ENCODE peak calls at places on chromosomes 11 and 22, in eight cellular contexts. One of them, this sample, is unnamed.

GRCh38 chr11:9664276-9665171 is 647 bp downstream of the SWAP70 start:
- DNase-seq in ovary: no peak
- DNase-seq in foreskin fibroblast: peak; percentile 30
- DNase-seq in GM23338: peak; percentile 74
- DNase-seq in fibroblast of lung: peak; percentile 48
- DNase-seq in lower leg skin: peak; percentile 92
- DNase-seq in tibial artery: peak; percentile 74
- DNase-seq in thoracic aorta: peak; percentile 13
- DNase-seq in this sample: no peak

GRCh38 chr11:6991227-6991626 is 28.9 kb downstream of the ZNF214 start:
- DNase-seq in ovary: no peak
- DNase-seq in foreskin fibroblast: no peak
- DNase-seq in GM23338: peak; percentile 17
- DNase-seq in fibroblast of lung: no peak
- DNase-seq in lower leg skin: no peak
- DNase-seq in tibial artery: no peak
- DNase-seq in thoracic aorta: no peak
- DNase-seq in this sample: no peak

GRCh38 chr11:36131719-36132349 is 157.4 kb downstream of the COMMD9 start:
- DNase-seq in ovary: peak; percentile 69
- DNase-seq in foreskin fibroblast: peak; percentile 49
- DNase-seq in GM23338: peak; percentile 83
- DNase-seq in fibroblast of lung: no peak
- DNase-seq in lower leg skin: no peak
- DNase-seq in tibial artery: peak; percentile 69
- DNase-seq in thoracic aorta: no peak
- DNase-seq in this sample: no peak

GRCh38 chr11:118311518-118311917 is 7.0 kb downstream of the CD3E start:
- DNase-seq in ovary: no peak
- DNase-seq in foreskin fibroblast: no peak
- DNase-seq in GM23338: no peak
- DNase-seq in fibroblast of lung: no peak
- DNase-seq in lower leg skin: no peak
- DNase-seq in tibial artery: no peak
- DNase-seq in thoracic aorta: no peak
- DNase-seq in this sample: no peak

GRCh38 chr22:29330753-29331152 is 15.3 kb upstream of the RASL10A start:
- DNase-seq in ovary: peak; percentile 83
- DNase-seq in foreskin fibroblast: peak; percentile 61
- DNase-seq in GM23338: no peak
- DNase-seq in fibroblast of lung: peak; percentile 82
- DNase-seq in lower leg skin: no peak
- DNase-seq in tibial artery: no peak
- DNase-seq in thoracic aorta: no peak
- DNase-seq in this sample: no peak

GRCh38 chr11:870127-870413 is 27.4 kb downstream of the TSPAN4 start:
- DNase-seq in ovary: no peak
- DNase-seq in foreskin fibroblast: no peak
- DNase-seq in GM23338: peak; percentile 60
- DNase-seq in fibroblast of lung: no peak
- DNase-seq in lower leg skin: no peak
- DNase-seq in tibial artery: no peak
- DNase-seq in thoracic aorta: no peak
- DNase-seq in this sample: no peak

GRCh38 chr11:9461760-9462134 is 935 bp downstream of the ZNF143 start:
- DNase-seq in ovary: no peak
- DNase-seq in foreskin fibroblast: no peak
- DNase-seq in GM23338: no peak
- DNase-seq in fibroblast of lung: peak; percentile 49
- DNase-seq in lower leg skin: no peak
- DNase-seq in tibial artery: no peak
- DNase-seq in thoracic aorta: no peak
- DNase-seq in this sample: no peak

GRCh38 chr11:102312656-102313055 is 4.6 kb upstream of the BIRC3 start:
- DNase-seq in ovary: no peak
- DNase-seq in foreskin fibroblast: no peak
- DNase-seq in GM23338: no peak
- DNase-seq in fibroblast of lung: no peak
- DNase-seq in lower leg skin: no peak
- DNase-seq in tibial artery: no peak
- DNase-seq in thoracic aorta: no peak
- DNase-seq in this sample: no peak

GRCh38 chr11:122271167-122271566 is 155.2 kb upstream of the BLID start:
- DNase-seq in ovary: no peak
- DNase-seq in foreskin fibroblast: no peak
- DNase-seq in GM23338: no peak
- DNase-seq in fibroblast of lung: no peak
- DNase-seq in lower leg skin: no peak
- DNase-seq in tibial artery: no peak
- DNase-seq in thoracic aorta: no peak
- DNase-seq in this sample: no peak

GRCh38 chr11:77074205-77074604 is 7.4 kb downstream of the CAPN5 start:
- DNase-seq in ovary: peak; percentile 47
- DNase-seq in foreskin fibroblast: no peak
- DNase-seq in GM23338: no peak
- DNase-seq in fibroblast of lung: no peak
- DNase-seq in lower leg skin: peak; percentile 84
- DNase-seq in tibial artery: peak; percentile 60
- DNase-seq in thoracic aorta: no peak
- DNase-seq in this sample: no peak

GRCh38 chr22:39988386-39989114 is 6.2 kb upstream of the FAM83F start:
- DNase-seq in ovary: no peak
- DNase-seq in foreskin fibroblast: no peak
- DNase-seq in GM23338: no peak
- DNase-seq in fibroblast of lung: no peak
- DNase-seq in lower leg skin: no peak
- DNase-seq in tibial artery: no peak
- DNase-seq in thoracic aorta: no peak
- DNase-seq in this sample: no peak

GRCh38 chr11:96065379-96065778 is 141.5 kb upstream of the MTMR2 start:
- DNase-seq in ovary: no peak
- DNase-seq in foreskin fibroblast: no peak
- DNase-seq in GM23338: no peak
- DNase-seq in fibroblast of lung: peak; percentile 29
- DNase-seq in lower leg skin: no peak
- DNase-seq in tibial artery: no peak
- DNase-seq in thoracic aorta: no peak
- DNase-seq in this sample: no peak

GRCh38 chr22:19290400-19291217 is 910 bp downstream of the CLTCL1 start:
- DNase-seq in ovary: peak; percentile 33
- DNase-seq in foreskin fibroblast: no peak
- DNase-seq in GM23338: peak; percentile 33
- DNase-seq in fibroblast of lung: no peak
- DNase-seq in lower leg skin: no peak
- DNase-seq in tibial artery: no peak
- DNase-seq in thoracic aorta: no peak
- DNase-seq in this sample: no peak

GRCh38 chr22:19763141-19764049 is 2.8 kb downstream of the TBX1 start:
- DNase-seq in ovary: no peak
- DNase-seq in foreskin fibroblast: no peak
- DNase-seq in GM23338: peak; percentile 45
- DNase-seq in fibroblast of lung: no peak
- DNase-seq in lower leg skin: no peak
- DNase-seq in tibial artery: no peak
- DNase-seq in thoracic aorta: no peak
- DNase-seq in this sample: no peak

GRCh38 chr11:9573775-9574555 is 495 bp downstream of the WEE1 start:
- DNase-seq in ovary: peak; percentile 63
- DNase-seq in foreskin fibroblast: no peak
- DNase-seq in GM23338: no peak
- DNase-seq in fibroblast of lung: no peak
- DNase-seq in lower leg skin: peak; percentile 87
- DNase-seq in tibial artery: no peak
- DNase-seq in thoracic aorta: no peak
- DNase-seq in this sample: no peak

GRCh38 chr11:13429836-13430235 is 33.2 kb downstream of the BTBD10 start:
- DNase-seq in ovary: no peak
- DNase-seq in foreskin fibroblast: no peak
- DNase-seq in GM23338: no peak
- DNase-seq in fibroblast of lung: peak; percentile 27
- DNase-seq in lower leg skin: no peak
- DNase-seq in tibial artery: no peak
- DNase-seq in thoracic aorta: no peak
- DNase-seq in this sample: no peak

GRCh38 chr11:119307219-119307618 is 9.7 kb downstream of the MCAM start:
- DNase-seq in ovary: no peak
- DNase-seq in foreskin fibroblast: no peak
- DNase-seq in GM23338: peak; percentile 48
- DNase-seq in fibroblast of lung: no peak
- DNase-seq in lower leg skin: no peak
- DNase-seq in tibial artery: peak; percentile 80
- DNase-seq in thoracic aorta: no peak
- DNase-seq in this sample: no peak

GRCh38 chr11:12529793-12530192 is 144.4 kb upstream of the TEAD1 start:
- DNase-seq in ovary: no peak
- DNase-seq in foreskin fibroblast: no peak
- DNase-seq in GM23338: no peak
- DNase-seq in fibroblast of lung: no peak
- DNase-seq in lower leg skin: no peak
- DNase-seq in tibial artery: no peak
- DNase-seq in thoracic aorta: no peak
- DNase-seq in this sample: no peak

GRCh38 chr11:61120865-61121831 is 18.9 kb downstream of the CD5 start:
- DNase-seq in ovary: no peak
- DNase-seq in foreskin fibroblast: no peak
- DNase-seq in GM23338: no peak
- DNase-seq in fibroblast of lung: peak; percentile 34
- DNase-seq in lower leg skin: no peak
- DNase-seq in tibial artery: no peak
- DNase-seq in thoracic aorta: no peak
- DNase-seq in this sample: no peak

GRCh38 chr11:15071556-15072255 is 1.7 kb upstream of the CALCB start:
- DNase-seq in ovary: no peak
- DNase-seq in foreskin fibroblast: no peak
- DNase-seq in GM23338: no peak
- DNase-seq in fibroblast of lung: no peak
- DNase-seq in lower leg skin: no peak
- DNase-seq in tibial artery: no peak
- DNase-seq in thoracic aorta: no peak
- DNase-seq in this sample: no peak

GRCh38 chr11:57800444-57801184 is 39.0 kb downstream of the CTNND1 start:
- DNase-seq in ovary: no peak
- DNase-seq in foreskin fibroblast: peak; percentile 42
- DNase-seq in GM23338: peak; percentile 93
- DNase-seq in fibroblast of lung: peak; percentile 58
- DNase-seq in lower leg skin: peak; percentile 28
- DNase-seq in tibial artery: no peak
- DNase-seq in thoracic aorta: no peak
- DNase-seq in this sample: no peak

GRCh38 chr11:73942030-73942429 is 8.8 kb upstream of the DNAJB13 start:
- DNase-seq in ovary: no peak
- DNase-seq in foreskin fibroblast: no peak
- DNase-seq in GM23338: no peak
- DNase-seq in fibroblast of lung: no peak
- DNase-seq in lower leg skin: no peak
- DNase-seq in tibial artery: no peak
- DNase-seq in thoracic aorta: no peak
- DNase-seq in this sample: no peak

GRCh38 chr22:20520093-20520511 is 12.7 kb downstream of the MED15 start:
- DNase-seq in ovary: no peak
- DNase-seq in foreskin fibroblast: no peak
- DNase-seq in GM23338: no peak
- DNase-seq in fibroblast of lung: peak; percentile 64
- DNase-seq in lower leg skin: no peak
- DNase-seq in tibial artery: no peak
- DNase-seq in thoracic aorta: no peak
- DNase-seq in this sample: no peak

GRCh38 chr11:17529814-17530162 is 14.4 kb downstream of the USH1C start:
- DNase-seq in ovary: no peak
- DNase-seq in foreskin fibroblast: no peak
- DNase-seq in GM23338: no peak
- DNase-seq in fibroblast of lung: no peak
- DNase-seq in lower leg skin: no peak
- DNase-seq in tibial artery: no peak
- DNase-seq in thoracic aorta: no peak
- DNase-seq in this sample: no peak
- TF ChIP-seq CTCF in ovary: no peak
- TF ChIP-seq CTCF in foreskin fibroblast: no peak
- TF ChIP-seq CTCF in GM23338: no peak
- TF ChIP-seq CTCF in fibroblast of lung: no peak
- TF ChIP-seq CTCF in lower leg skin: no peak
- TF ChIP-seq CTCF in tibial artery: no peak
- TF ChIP-seq CTCF in thoracic aorta: no peak
- TF ChIP-seq CTCF in this sample: no peak

GRCh38 chr11:87659807-87660206 is 515.4 kb downstream of the RAB38 start:
- DNase-seq in ovary: no peak
- DNase-seq in foreskin fibroblast: no peak
- DNase-seq in GM23338: no peak
- DNase-seq in fibroblast of lung: peak; percentile 39
- DNase-seq in lower leg skin: no peak
- DNase-seq in tibial artery: no peak
- DNase-seq in thoracic aorta: no peak
- DNase-seq in this sample: no peak
- H3K4me3 ChIP-seq in ovary: no peak overlapping the region
- H3K4me3 ChIP-seq in foreskin fibroblast: no peak overlapping the region
- H3K4me3 ChIP-seq in GM23338: no peak overlapping the region
- H3K4me3 ChIP-seq in fibroblast of lung: no peak overlapping the region
- H3K4me3 ChIP-seq in lower leg skin: no peak overlapping the region
- H3K4me3 ChIP-seq in tibial artery: no peak overlapping the region
- H3K4me3 ChIP-seq in thoracic aorta: no peak overlapping the region
- H3K4me3 ChIP-seq in this sample: no peak overlapping the region

GRCh38 chr11:68854273-68854958 is 12.7 kb upstream of the CPT1A start:
- DNase-seq in ovary: no peak
- DNase-seq in foreskin fibroblast: no peak
- DNase-seq in GM23338: peak; percentile 68
- DNase-seq in fibroblast of lung: no peak
- DNase-seq in lower leg skin: no peak
- DNase-seq in tibial artery: no peak
- DNase-seq in thoracic aorta: no peak
- DNase-seq in this sample: no peak

GRCh38 chr11:68855205-68855978 is 13.7 kb upstream of the CPT1A start:
- DNase-seq in ovary: peak; percentile 56
- DNase-seq in foreskin fibroblast: no peak
- DNase-seq in GM23338: peak; percentile 64
- DNase-seq in fibroblast of lung: peak; percentile 47
- DNase-seq in lower leg skin: no peak
- DNase-seq in tibial artery: peak; percentile 79
- DNase-seq in thoracic aorta: no peak
- DNase-seq in this sample: no peak

GRCh38 chr11:68859123-68859522 is 17.4 kb upstream of the CPT1A start:
- DNase-seq in ovary: no peak
- DNase-seq in foreskin fibroblast: no peak
- DNase-seq in GM23338: no peak
- DNase-seq in fibroblast of lung: no peak
- DNase-seq in lower leg skin: no peak
- DNase-seq in tibial artery: no peak
- DNase-seq in thoracic aorta: no peak
- DNase-seq in this sample: no peak

GRCh38 chr11:68852628-68853027 is 10.9 kb upstream of the CPT1A start:
- DNase-seq in ovary: no peak
- DNase-seq in foreskin fibroblast: no peak
- DNase-seq in GM23338: no peak
- DNase-seq in fibroblast of lung: no peak
- DNase-seq in lower leg skin: no peak
- DNase-seq in tibial artery: no peak
- DNase-seq in thoracic aorta: no peak
- DNase-seq in this sample: no peak

GRCh38 chr11:68857037-68857586 is 15.4 kb upstream of the CPT1A start:
- DNase-seq in ovary: no peak
- DNase-seq in foreskin fibroblast: no peak
- DNase-seq in GM23338: no peak
- DNase-seq in fibroblast of lung: no peak
- DNase-seq in lower leg skin: no peak
- DNase-seq in tibial artery: no peak
- DNase-seq in thoracic aorta: no peak
- DNase-seq in this sample: no peak
- TF ChIP-seq CTCF in ovary: no peak
- TF ChIP-seq CTCF in foreskin fibroblast: no peak
- TF ChIP-seq CTCF in GM23338: peak; percentile 14
- TF ChIP-seq CTCF in fibroblast of lung: no peak
- TF ChIP-seq CTCF in lower leg skin: no peak
- TF ChIP-seq CTCF in tibial artery: no peak
- TF ChIP-seq CTCF in thoracic aorta: no peak
- TF ChIP-seq CTCF in this sample: no peak

GRCh38 chr11:8019671-8020597 is 32.8 kb downstream of the EIF3F start:
- DNase-seq in ovary: peak; percentile 59
- DNase-seq in foreskin fibroblast: peak; percentile 50
- DNase-seq in GM23338: peak; percentile 34
- DNase-seq in fibroblast of lung: peak; percentile 37
- DNase-seq in lower leg skin: peak; percentile 80
- DNase-seq in tibial artery: no peak
- DNase-seq in thoracic aorta: no peak
- DNase-seq in this sample: no peak
- H3K4me3 ChIP-seq in ovary: peak overlapping the region; percentile 79
- H3K4me3 ChIP-seq in foreskin fibroblast: peak overlapping the region; percentile 60
- H3K4me3 ChIP-seq in GM23338: peak overlapping the region; percentile 81
- H3K4me3 ChIP-seq in fibroblast of lung: peak overlapping the region; percentile 78
- H3K4me3 ChIP-seq in lower leg skin: peak overlapping the region; percentile 33
- H3K4me3 ChIP-seq in tibial artery: peak overlapping the region; percentile 62
- H3K4me3 ChIP-seq in thoracic aorta: peak overlapping the region; percentile 82
- H3K4me3 ChIP-seq in this sample: peak overlapping the region; percentile 67

This sample was measured in AG04449.